ENCODE peak calls at places on chromosomes 5 and 9, in eight cellular contexts. U, W, M, O, D, H, L and F are unnamed samples.
A peak's percentile ranks its signal among the peaks of the same experiment; 100 is the strongest.

GRCh38 chr5:83974151-83974822 is 253.6 kb upstream of the HAPLN1 start:
- DNase-seq in U (no peak), W (no peak), M (peak; percentile 37), O (peak; percentile 5), D (no peak), H (no peak), L (no peak), F (no peak)

GRCh38 chr9:116574027-116574679 is 113.0 kb upstream of the TRIM32 start:
- DNase-seq in U (no peak), W (no peak), M (no peak), O (no peak), D (peak; percentile 33), H (no peak), L (no peak), F (no peak)

GRCh38 chr5:14882658-14883580 is 11.3 kb upstream of the ANKH start:
- DNase-seq in U (no peak), W (no peak), M (no peak), O (no peak), D (no peak), H (no peak), L (no peak), F (no peak)

GRCh38 chr9:122004589-122004988 is 88.5 kb downstream of the TTLL11 start:
- DNase-seq in U (no peak), W (no peak), M (no peak), O (no peak), D (no peak), H (no peak), L (no peak), F (peak; percentile 5)

GRCh38 chr5:137122558-137122957 is 376.6 kb downstream of the SPOCK1 start:
- DNase-seq in U (no peak), W (no peak), M (no peak), O (no peak), D (no peak), H (no peak), L (no peak), F (no peak)

GRCh38 chr9:10387282-10387681 is 225.5 kb downstream of the PTPRD start:
- DNase-seq in U (no peak), W (no peak), M (no peak), O (no peak), D (no peak), H (no peak), L (no peak), F (no peak)

GRCh38 chr9:130074391-130075115 is 20.8 kb downstream of the GPR107 start:
- DNase-seq in U (no peak), W (no peak), M (no peak), O (no peak), D (no peak), H (no peak), L (no peak), F (no peak)

GRCh38 chr9:97706246-97706645 is 9.1 kb upstream of the XPA start:
- DNase-seq in U (no peak), W (no peak), M (no peak), O (no peak), D (no peak), H (no peak), L (no peak), F (no peak)

GRCh38 chr5:112960316-112960715 is 16.3 kb upstream of the DCP2 start:
- DNase-seq in U (no peak), W (no peak), M (no peak), O (no peak), D (no peak), H (no peak), L (no peak), F (no peak)

GRCh38 chr9:105979359-105979758 is 285.0 kb downstream of the TMEM38B start:
- DNase-seq in U (no peak), W (no peak), M (no peak), O (no peak), D (no peak), H (no peak), L (no peak), F (no peak)

GRCh38 chr9:107174441-107174840 is 108.6 kb upstream of the RAD23B start:
- DNase-seq in U (no peak), W (no peak), M (peak; percentile 56), O (no peak), D (no peak), H (no peak), L (peak; percentile 13), F (no peak)

GRCh38 chr9:69895185-69895584 is 74.6 kb downstream of the CFAP95 start:
- DNase-seq in U (no peak), W (no peak), M (peak; percentile 2), O (no peak), D (no peak), H (no peak), L (no peak), F (no peak)

GRCh38 chr5:144549580-144549979 is 378.9 kb downstream of the KCTD16 start:
- DNase-seq in U (peak; percentile 91), W (no peak), M (peak; percentile 73), O (no peak), D (no peak), H (no peak), L (no peak), F (no peak)

GRCh38 chr5:135205616-135206349 is 171.8 kb upstream of the PITX1 start:
- DNase-seq in U (no peak), W (no peak), M (no peak), O (no peak), D (no peak), H (no peak), L (no peak), F (peak; percentile 0)

GRCh38 chr5:59831341-59831989 is 62.1 kb downstream of the PDE4D start:
- DNase-seq in U (no peak), W (no peak), M (no peak), O (no peak), D (no peak), H (no peak), L (no peak), F (no peak)

GRCh38 chr5:112779531-112779930 is 41.8 kb downstream of the APC start:
- DNase-seq in U (peak; percentile 61), W (no peak), M (peak; percentile 57), O (no peak), D (no peak), H (no peak), L (peak; percentile 29), F (no peak)

GRCh38 chr9:36731576-36731975 is 158.9 kb downstream of the MELK start:
- DNase-seq in U (no peak), W (no peak), M (no peak), O (no peak), D (no peak), H (peak; percentile 69), L (peak; percentile 44), F (no peak)

GRCh38 chr5:171907731-171908343 is 98.6 kb downstream of the FBXW11 start:
- DNase-seq in U (peak; percentile 79), W (peak; percentile 37), M (peak; percentile 72), O (no peak), D (peak; percentile 15), H (peak; percentile 68), L (peak; percentile 77), F (peak; percentile 36)

GRCh38 chr9:127015926-127016512 is 101.4 kb downstream of the RALGPS1 start:
- DNase-seq in U (no peak), W (no peak), M (no peak), O (no peak), D (no peak), H (no peak), L (peak; percentile 62), F (no peak)

GRCh38 chr9:35051069-35051967 is 21.1 kb downstream of the VCP start:
- DNase-seq in U (peak; percentile 72), W (peak; percentile 27), M (peak; percentile 49), O (no peak), D (peak; percentile 41), H (peak; percentile 53), L (peak; percentile 81), F (peak; percentile 30)

GRCh38 chr9:23596913-23597634 is 229.0 kb downstream of the ELAVL2 start:
- DNase-seq in U (no peak), W (no peak), M (no peak), O (no peak), D (no peak), H (no peak), L (no peak), F (no peak)

GRCh38 chr5:143164557-143164956 is 238.9 kb downstream of the NR3C1 start:
- DNase-seq in U (peak; percentile 32), W (no peak), M (no peak), O (no peak), D (no peak), H (no peak), L (no peak), F (no peak)

GRCh38 chr5:90991201-90991600 is 391.9 kb downstream of the ARRDC3 start:
- DNase-seq in U (no peak), W (no peak), M (no peak), O (no peak), D (no peak), H (no peak), L (no peak), F (no peak)

GRCh38 chr5:2271280-2271679 is 388.6 kb upstream of the IRX4 start:
- DNase-seq in U (no peak), W (no peak), M (no peak), O (no peak), D (no peak), H (no peak), L (no peak), F (no peak)
- TF ChIP-seq CTCF in U (no peak), W (no peak), M (no peak), O (no peak), D (no peak), H (no peak), L (no peak), F (no peak)

GRCh38 chr5:173530547-173530946 is 85.9 kb downstream of the BOD1 start:
- DNase-seq in U (peak; percentile 15), W (peak; percentile 18), M (no peak), O (peak; percentile 41), D (no peak), H (no peak), L (peak; percentile 52), F (no peak)
- TF ChIP-seq CTCF in U (no peak), W (peak; percentile 47), M (no peak), O (peak; percentile 63), D (no peak), H (peak; percentile 42), L (peak; percentile 26), F (no peak)

DNA sequence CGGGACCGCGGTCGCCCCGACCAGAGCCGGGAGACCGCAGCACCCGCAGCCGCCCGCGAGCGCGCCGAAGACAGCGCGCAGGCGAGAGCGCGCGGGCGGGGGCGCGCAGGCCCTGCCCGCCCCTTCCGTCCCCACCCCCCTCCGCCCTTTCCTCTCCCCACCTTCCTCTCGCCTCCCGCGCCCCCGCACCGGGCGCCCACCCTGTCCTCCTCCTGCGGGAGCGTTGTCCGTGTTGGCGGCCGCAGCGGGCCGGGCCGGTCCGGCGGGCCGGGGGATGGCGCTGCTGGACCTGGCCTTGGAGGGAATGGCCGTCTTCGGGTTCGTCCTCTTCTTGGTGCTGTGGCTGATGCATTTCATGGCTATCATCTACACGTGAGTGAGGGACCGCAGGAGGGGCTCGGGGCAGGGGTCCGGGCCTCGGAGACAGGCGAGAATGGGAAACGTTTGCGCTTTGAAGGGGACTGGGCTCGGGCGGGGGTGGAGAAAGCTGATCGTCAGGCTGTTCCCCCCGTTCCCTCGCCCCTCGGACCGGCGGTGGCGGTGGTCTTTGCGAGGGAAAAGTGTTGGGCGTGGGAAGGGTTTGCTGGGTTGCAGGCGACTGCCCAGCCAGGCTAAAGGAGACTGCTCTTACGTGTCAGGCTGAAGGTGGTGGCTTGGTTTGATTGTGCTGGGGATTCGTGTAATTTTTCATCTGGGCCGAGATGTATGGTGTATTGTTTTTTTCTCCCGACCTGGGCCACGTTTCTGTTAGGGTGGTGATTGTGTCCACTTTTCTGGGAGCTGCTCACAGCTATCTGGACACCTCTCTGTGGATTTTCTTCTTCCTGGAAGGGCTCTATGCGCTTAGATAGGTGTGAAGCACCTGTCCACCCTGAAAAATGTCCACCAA is 572 bp downstream of the UGCG start:
- DNase-seq in U (peak; percentile 52), W (no peak), M (peak; percentile 50), O (no peak), D (peak; percentile 62), H (no peak), L (peak; percentile 55), F (peak; percentile 43)
- TF ChIP-seq CTCF in U (peak; percentile 17), W (no peak), M (peak; percentile 32), O (no peak), D (no peak), H (no peak), L (no peak), F (no peak)

GRCh38 chr9:108665856-108666784 is 189.7 kb downstream of the ACTL7B start:
- DNase-seq in U (peak; percentile 73), W (no peak), M (no peak), O (no peak), D (no peak), H (no peak), L (peak; percentile 24), F (no peak)
- TF ChIP-seq CTCF in U (no peak), W (no peak), M (no peak), O (no peak), D (no peak), H (no peak), L (no peak), F (no peak)